ENCODE peak calls at places on chromosomes 16 and 17, in six cellular contexts. Y is H1; U is adipocyte; E is body of pancreas; N is naive thymus-derived CD4-positive, alpha-beta T cell; F is effector memory CD4-positive, alpha-beta T cell. W is an unnamed sample.

GRCh38 chr17:7632492-7632894 is 2.6 kb downstream of the SHBG start:
- DNase-seq in E (peak; percentile 34), Y (peak; percentile 39), N (no peak), F (no peak), U (peak; percentile 67), W (peak; percentile 48)

GRCh38 chr16:58510097-58510775 is 5.1 kb upstream of the SETD6 start:
- DNase-seq in Y (no peak), N (no peak), U (no peak), E (no peak), F (no peak), W (peak; percentile 39)

GRCh38 chr16:77298638-77299360 is 99.6 kb downstream of the SYCE1L start:
- DNase-seq in F (no peak), Y (no peak), E (no peak), N (no peak), U (peak; percentile 59), W (no peak)

GRCh38 chr17:43695968-43696865 is 34.5 kb upstream of the MEOX1 start:
- DNase-seq in U (peak; percentile 75), Y (no peak), N (no peak), E (no peak), F (no peak), W (no peak)

GRCh38 chr17:48504953-48505352 is 25.9 kb downstream of the HOXB1 start:
- DNase-seq in F (no peak), N (no peak), Y (no peak), U (no peak), E (no peak), W (no peak)

GRCh38 chr16:84690088-84690819 is 9.5 kb upstream of the USP10 start:
- DNase-seq in U (no peak), F (no peak), Y (no peak), N (no peak), E (no peak), W (no peak)

GRCh38 chr17:69760562-69760961 is 314.5 kb upstream of the KCNJ16 start:
- DNase-seq in U (no peak), E (no peak), N (no peak), F (no peak), Y (no peak), W (no peak)

GRCh38 chr17:52170963-52171572 is 12.6 kb upstream of the CA10 start:
- DNase-seq in N (no peak), F (no peak), E (peak; percentile 31), U (peak; percentile 3), Y (no peak), W (no peak)

GRCh38 chr16:30948087-30948955 is 547 bp upstream of the ORAI3 start:
- DNase-seq in N (peak; percentile 25), F (no peak), U (peak; percentile 98), E (peak; percentile 93), Y (peak; percentile 98), W (peak; percentile 82)

GRCh38 chr17:63492940-63493339 is 16.1 kb downstream of the ACE start:
- DNase-seq in F (no peak), Y (no peak), E (no peak), U (no peak), N (no peak), W (no peak)

GRCh38 chr16:68370921-68371651 is 60.3 kb downstream of the PRMT7 start:
- DNase-seq in F (no peak), N (no peak), U (no peak), E (no peak), Y (no peak), W (peak; percentile 47)

GRCh38 chr17:6510321-6511023 is 45.9 kb downstream of the PITPNM3 start:
- DNase-seq in Y (no peak), F (no peak), N (no peak), U (no peak), E (peak; percentile 18), W (no peak)

GRCh38 chr16:73017321-73017720 is 30.6 kb downstream of the ZFHX3 start:
- DNase-seq in E (peak; percentile 41), F (no peak), U (no peak), Y (no peak), N (no peak), W (no peak)

GRCh38 chr16:73020409-73020884 is 27.5 kb downstream of the ZFHX3 start:
- DNase-seq in U (peak; percentile 97), F (no peak), Y (no peak), E (peak; percentile 97), N (no peak), W (no peak)

GRCh38 chr16:73021866-73022495 is 25.9 kb downstream of the ZFHX3 start:
- DNase-seq in N (no peak), E (peak; percentile 18), Y (no peak), F (no peak), U (no peak), W (no peak)

GRCh38 chr16:73018796-73019455 is 29.0 kb downstream of the ZFHX3 start:
- DNase-seq in Y (no peak), F (no peak), E (peak; percentile 10), N (no peak), U (no peak), W (no peak)

DNA sequence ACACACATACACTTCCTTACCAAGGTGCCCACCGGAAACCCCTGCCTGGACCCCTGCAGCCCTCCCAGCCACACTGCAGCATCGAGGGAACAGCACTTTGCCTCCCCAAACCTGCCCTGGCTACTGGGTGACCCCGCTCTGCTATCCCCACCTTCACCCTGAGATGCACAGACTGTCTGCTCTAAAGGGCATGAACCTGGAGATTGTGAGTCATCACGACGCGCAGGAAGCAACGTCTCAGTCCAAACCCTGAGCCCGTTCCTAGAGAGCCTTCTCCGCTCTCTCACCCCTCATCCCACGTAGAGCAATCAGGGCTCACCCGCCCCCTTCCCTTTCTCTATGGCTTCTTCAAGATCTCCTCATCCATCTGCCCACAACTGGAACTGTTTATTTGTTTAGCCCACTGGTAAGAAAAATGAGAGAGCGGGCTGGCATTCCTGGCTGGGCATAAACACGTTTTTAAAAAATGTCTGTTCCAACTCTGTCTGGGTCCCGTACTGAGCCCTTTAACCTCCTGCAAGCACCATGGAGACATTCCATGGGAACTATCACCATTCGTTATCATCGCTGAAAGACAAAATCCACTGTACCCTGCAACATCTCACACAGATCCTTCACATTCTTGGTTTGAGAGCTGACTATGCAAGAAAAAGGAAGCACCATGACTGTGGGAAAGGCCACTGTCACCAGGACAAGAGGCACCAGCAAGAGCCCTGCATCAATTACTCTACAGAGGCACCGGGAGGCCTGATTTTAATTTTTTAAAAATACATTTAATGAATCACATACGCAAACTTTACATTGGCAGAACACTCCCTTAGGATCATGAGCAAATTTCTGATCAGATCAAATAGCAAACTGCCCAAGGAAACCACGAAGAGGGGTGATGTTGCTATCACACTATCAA is 28.2 kb downstream of the ZFHX3 start:
- DNase-seq in U (peak; percentile 81), N (no peak), E (peak; percentile 45), Y (no peak), F (no peak), W (no peak)
- H3K4me3 ChIP-seq in U (peak overlapping the region; percentile 66), N (no peak overlapping the region), E (no peak overlapping the region), Y (no peak overlapping the region), F (no peak overlapping the region), W (no peak overlapping the region)

GRCh38 chr17:82296511-82297279 is 20.7 kb downstream of the CD7 start:
- DNase-seq in E (no peak), F (no peak), Y (no peak), N (no peak), U (no peak), W (no peak)
- H3K4me3 ChIP-seq in E (no peak overlapping the region), F (peak overlapping the region; percentile 54), Y (no peak overlapping the region), N (peak overlapping the region; percentile 57), U (no peak overlapping the region), W (peak overlapping the region; percentile 56)

GRCh38 chr17:58416396-58416795 is 938 bp downstream of the RNF43 start:
- DNase-seq in F (no peak), N (no peak), U (no peak), E (no peak), Y (no peak), W (no peak)

GRCh38 chr17:58415371-58416055 is 1.8 kb downstream of the RNF43 start:
- DNase-seq in Y (no peak), E (peak; percentile 76), U (no peak), F (no peak), N (no peak), W (peak; percentile 54)

GRCh38 chr17:58416937-58417299 is 416 bp downstream of the RNF43 start:
- DNase-seq in E (no peak), F (no peak), N (no peak), Y (no peak), U (no peak), W (no peak)

GRCh38 chr17:58414596-58414997 is 2.7 kb downstream of the RNF43 start:
- DNase-seq in F (no peak), Y (no peak), N (no peak), U (no peak), E (peak; percentile 17), W (no peak)

GRCh38 chr17:58417300-58418092 is at the start of gene RNF43:
- DNase-seq in N (peak; percentile 94), U (peak; percentile 87), F (peak; percentile 66), Y (peak; percentile 95), E (peak; percentile 99), W (peak; percentile 95)
- H3K4me3 ChIP-seq in N (no peak within 1 kb of the TSS), U (peak within 1 kb of the TSS; percentile 69), F (no peak within 1 kb of the TSS), Y (peak within 1 kb of the TSS; percentile 42), E (peak within 1 kb of the TSS; percentile 42), W (peak within 1 kb of the TSS; percentile 48)

GRCh38 chr17:2776589-2777241 is 19.5 kb upstream of the RAP1GAP2 start:
- DNase-seq in F (no peak), N (no peak), Y (no peak), E (no peak), U (no peak), W (no peak)
- H3K4me3 ChIP-seq in F (peak overlapping the region; percentile 45), N (peak overlapping the region; percentile 30), Y (peak overlapping the region; percentile 77), E (no peak overlapping the region), U (no peak overlapping the region), W (no peak overlapping the region)

W was measured in lower lobe of right lung.